ENCODE peak calls at places on chromosomes 2 and 18, in six cellular contexts. G, E, S, Q, A and I are unnamed samples.

GRCh38 chr2:239181601-239182471 is 219.0 kb downstream of the HDAC4 start:
- DNase-seq in G (no peak), E (peak), S (no peak), Q (no peak), A (no peak), I (no peak)

GRCh38 chr2:723761-724160 is 46.6 kb upstream of the TMEM18 start:
- DNase-seq in G (no peak), E (no peak), S (no peak), Q (no peak), A (no peak), I (no peak)

GRCh38 chr18:54880706-54881105 is 52.4 kb downstream of the RAB27B start:
- DNase-seq in G (no peak), E (no peak), S (peak), Q (no peak), A (peak), I (peak)

GRCh38 chr2:123061534-123061933 is 963.6 kb upstream of the CNTNAP5 start:
- DNase-seq in G (peak), E (no peak), S (no peak), Q (no peak), A (no peak), I (no peak)

GRCh38 chr18:77129150-77129551 is 3.4 kb downstream of the MBP start:
- DNase-seq in G (no peak), E (no peak), S (peak), Q (no peak), A (peak), I (peak)

GRCh38 chr2:189954989-189955388 is 107.5 kb downstream of the MSTN start:
- DNase-seq in G (no peak), E (no peak), S (no peak), Q (no peak), A (no peak), I (no peak)

GRCh38 chr2:53182609-53183008 is 585.0 kb upstream of the CHAC2 start:
- DNase-seq in G (no peak), E (no peak), S (no peak), Q (no peak), A (no peak), I (no peak)

GRCh38 chr2:43006834-43007543 is 214.6 kb upstream of the HAAO start:
- DNase-seq in G (no peak), E (no peak), S (no peak), Q (no peak), A (no peak), I (no peak)

GRCh38 chr2:117674172-117674571 is 140.3 kb upstream of the DDX18 start:
- DNase-seq in G (no peak), E (no peak), S (no peak), Q (no peak), A (no peak), I (no peak)

GRCh38 chr2:197207106-197207505 is 103.5 kb downstream of the ANKRD44 start:
- DNase-seq in G (no peak), E (no peak), S (no peak), Q (no peak), A (no peak), I (no peak)

GRCh38 chr2:55786286-55786685 is 92.6 kb upstream of the PNPT1 start:
- DNase-seq in G (no peak), E (no peak), S (no peak), Q (no peak), A (no peak), I (no peak)

GRCh38 chr18:10530852-10531251 is 5.0 kb downstream of the NAPG start:
- DNase-seq in G (no peak), E (no peak), S (no peak), Q (no peak), A (peak), I (no peak)

GRCh38 chr2:60884795-60885194 is 3.4 kb downstream of the REL start:
- DNase-seq in G (no peak), E (no peak), S (peak), Q (no peak), A (peak), I (no peak)

GRCh38 chr18:24818069-24818395 is 357.6 kb downstream of the HRH4 start:
- DNase-seq in G (no peak), E (no peak), S (no peak), Q (no peak), A (no peak), I (no peak)

GRCh38 chr18:13217971-13218375 is 587 bp upstream of the LDLRAD4 start:
- DNase-seq in G (no peak), E (no peak), S (no peak), Q (peak), A (peak), I (no peak)

GRCh38 chr18:70523035-70523797 is 234.4 kb downstream of the SOCS6 start:
- DNase-seq in G (no peak), E (no peak), S (no peak), Q (no peak), A (no peak), I (no peak)

GRCh38 chr18:42736074-42736473 is 379.4 kb downstream of the RIT2 start:
- DNase-seq in G (no peak), E (no peak), S (no peak), Q (no peak), A (no peak), I (no peak)

GRCh38 chr2:25310965-25311865 is 30.5 kb downstream of the DNMT3A start:
- DNase-seq in G (no peak), E (peak), S (no peak), Q (peak), A (no peak), I (no peak)

GRCh38 chr2:231228223-231228622 is 29.8 kb downstream of the ARMC9 start:
- DNase-seq in G (no peak), E (peak), S (no peak), Q (no peak), A (no peak), I (no peak)

GRCh38 chr2:118845843-118846666 is 1.4 kb downstream of the EN1 start:
- DNase-seq in G (peak), E (peak), S (no peak), Q (peak), A (no peak), I (no peak)

GRCh38 chr18:79912409-79912991 is 39.0 kb downstream of the SLC66A2 start:
- DNase-seq in G (no peak), E (peak), S (no peak), Q (no peak), A (peak), I (no peak)

GRCh38 chr2:231370749-231371429 is 24.6 kb upstream of the B3GNT7 start:
- DNase-seq in G (no peak), E (peak), S (no peak), Q (peak), A (no peak), I (peak)

GRCh38 chr18:77461062-77461693 is 211.5 kb downstream of the GALR1 start:
- DNase-seq in G (no peak), E (no peak), S (no peak), Q (no peak), A (no peak), I (no peak)

GRCh38 chr18:67386028-67386427 is 130.5 kb downstream of the DSEL start:
- DNase-seq in G (no peak), E (no peak), S (peak), Q (no peak), A (peak), I (peak)

GRCh38 chr2:20430035-20430434 is 16.8 kb upstream of the RHOB start:
- DNase-seq in G (no peak), E (no peak), S (no peak), Q (no peak), A (no peak), I (no peak)

GRCh38 chr2:162016080-162016479 is 57.9 kb downstream of the DPP4 start:
- DNase-seq in G (no peak), E (no peak), S (no peak), Q (no peak), A (no peak), I (no peak)

GRCh38 chr18:48801728-48802542 is 148.8 kb downstream of the SMAD7 start:
- DNase-seq in G (no peak), E (peak), S (no peak), Q (peak), A (no peak), I (no peak)

GRCh38 chr2:173496746-173497145 is 142.1 kb downstream of the CDCA7 start:
- DNase-seq in G (no peak), E (no peak), S (peak), Q (no peak), A (peak), I (no peak)

GRCh38 chr2:241049739-241050623 is 51.6 kb downstream of the SNED1 start:
- DNase-seq in G (peak), E (peak), S (no peak), Q (peak), A (peak), I (peak)

GRCh38 chr2:131509615-131510014 is 17.4 kb upstream of the MZT2A start:
- DNase-seq in G (no peak), E (no peak), S (no peak), Q (no peak), A (no peak), I (no peak)

GRCh38 chr2:76444732-76445131 is 734.0 kb upstream of the GCFC2 start:
- DNase-seq in G (no peak), E (no peak), S (no peak), Q (no peak), A (no peak), I (no peak)

GRCh38 chr2:214261683-214262082 is 149.2 kb upstream of the VWC2L start:
- DNase-seq in G (no peak), E (no peak), S (peak), Q (no peak), A (no peak), I (no peak)

GRCh38 chr18:58846325-58846724 is 18.4 kb upstream of the ZNF532 start:
- DNase-seq in G (no peak), E (no peak), S (no peak), Q (no peak), A (no peak), I (no peak)

GRCh38 chr18:58845913-58846312 is 18.8 kb upstream of the ZNF532 start:
- DNase-seq in G (no peak), E (no peak), S (no peak), Q (no peak), A (no peak), I (no peak)

GRCh38 chr18:58843662-58844035 is 21.0 kb upstream of the ZNF532 start:
- DNase-seq in G (no peak), E (no peak), S (no peak), Q (no peak), A (no peak), I (no peak)

GRCh38 chr18:58842978-58843661 is 21.6 kb upstream of the ZNF532 start:
- DNase-seq in G (peak), E (no peak), S (no peak), Q (no peak), A (no peak), I (peak)

GRCh38 chr18:58844871-58845270 is 19.8 kb upstream of the ZNF532 start:
- DNase-seq in G (no peak), E (no peak), S (no peak), Q (no peak), A (no peak), I (no peak)
- H3K14ac ChIP-seq in G (no peak), E (no peak), S (no peak), Q (no peak), A (no peak), I (no peak)

GRCh38 chr2:195027947-195028346 is 629.1 kb upstream of the SLC39A10 start:
- DNase-seq in G (no peak), E (peak), S (no peak), Q (no peak), A (no peak), I (no peak)
- H3K14ac ChIP-seq in G (no peak), E (no peak), S (no peak), Q (no peak), A (no peak), I (no peak)

DNA sequence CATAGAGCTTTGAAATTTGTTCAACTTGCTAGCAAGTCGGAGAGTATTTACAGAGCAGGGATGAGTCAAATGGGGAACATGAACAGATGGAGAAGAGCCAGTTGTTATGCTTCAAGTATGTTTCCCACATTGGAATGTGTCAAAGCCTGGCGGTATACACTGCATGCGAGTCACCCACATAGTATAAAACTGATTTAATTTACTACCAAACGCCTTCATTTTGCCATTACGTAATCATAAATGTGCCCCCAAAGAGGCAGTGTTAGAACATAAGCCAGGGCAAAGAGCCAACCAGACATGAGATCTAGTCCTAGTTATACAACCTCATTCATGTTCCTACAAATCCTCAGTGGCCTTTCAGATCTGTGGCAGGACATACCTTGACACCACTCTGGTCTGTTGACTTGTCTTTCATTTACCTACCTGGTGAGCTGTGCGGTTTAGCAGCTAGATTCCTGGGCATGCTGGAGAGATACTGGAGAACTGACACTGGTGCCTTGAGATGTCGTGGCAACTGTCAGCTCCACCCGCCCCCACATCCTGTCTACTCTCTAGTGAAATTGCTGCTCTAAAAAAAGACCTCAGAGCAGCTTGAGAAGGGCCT is 21.7 kb upstream of the NRP2 start:
- DNase-seq in G (no peak), E (no peak), S (peak), Q (peak), A (peak), I (no peak)
- H3K14ac ChIP-seq in G (no peak), E (no peak), S (peak), Q (no peak), A (no peak), I (no peak)

GRCh38 chr2:177261115-177261779 is 3.3 kb downstream of the NFE2L2 start:
- DNase-seq in G (no peak), E (no peak), S (no peak), Q (no peak), A (peak), I (no peak)
- H3K14ac ChIP-seq in G (no peak), E (no peak), S (peak), Q (no peak), A (no peak), I (no peak)

DNA sequence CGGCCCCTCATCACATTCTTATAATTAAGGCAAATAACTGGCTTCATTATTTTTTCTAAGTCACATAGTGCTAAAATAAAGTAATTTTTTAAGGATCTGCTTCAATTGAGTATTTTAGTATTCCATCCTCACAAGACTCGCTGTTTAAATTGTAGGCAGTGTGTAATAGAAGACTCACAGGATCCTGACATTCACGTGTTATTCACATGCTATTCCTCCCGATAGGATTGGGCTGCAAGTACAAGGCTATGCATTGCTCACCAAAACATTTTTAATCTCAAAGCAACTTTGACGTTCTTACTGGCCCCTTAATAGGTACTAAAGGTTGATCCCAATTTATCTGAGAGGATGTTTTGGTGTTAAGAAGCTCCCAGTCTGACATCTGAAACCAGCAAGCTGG is 127.6 kb upstream of the L3MBTL4 start:
- DNase-seq in G (no peak), E (no peak), S (no peak), Q (no peak), A (no peak), I (no peak)
- H3K14ac ChIP-seq in G (no peak), E (no peak), S (no peak), Q (no peak), A (no peak), I (no peak)

GRCh38 chr2:71720596-71721361 is 267.4 kb downstream of the DYSF start:
- DNase-seq in G (no peak), E (no peak), S (no peak), Q (no peak), A (no peak), I (no peak)
- H3K14ac ChIP-seq in G (peak), E (no peak), S (no peak), Q (no peak), A (no peak), I (no peak)

GRCh38 chr18:62711781-62712180 is 3.6 kb upstream of the PHLPP1 start:
- DNase-seq in G (no peak), E (no peak), S (no peak), Q (no peak), A (no peak), I (peak)
- H3K14ac ChIP-seq in G (no peak), E (no peak), S (no peak), Q (no peak), A (no peak), I (no peak)

GRCh38 chr2:106168657-106169056 is 25.4 kb downstream of the UXS1 start:
- DNase-seq in G (no peak), E (no peak), S (no peak), Q (no peak), A (no peak), I (no peak)
- H3K14ac ChIP-seq in G (no peak), E (no peak), S (no peak), Q (no peak), A (no peak), I (no peak)

GRCh38 chr18:57146956-57147636 is at the start of gene BOD1L2:
- DNase-seq in G (no peak), E (peak), S (no peak), Q (no peak), A (no peak), I (no peak)
- H3K14ac ChIP-seq in G (peak), E (no peak), S (no peak), Q (no peak), A (no peak), I (no peak)

GRCh38 chr2:66607152-66607551 is 172.2 kb downstream of the MEIS1 start:
- DNase-seq in G (no peak), E (no peak), S (no peak), Q (no peak), A (no peak), I (no peak)
- H3K14ac ChIP-seq in G (no peak), E (no peak), S (no peak), Q (no peak), A (no peak), I (no peak)